ENCODE peak calls at places on chromosomes 13 and 19, in four cellular contexts. S is H1, G is A549, F is sigmoid colon. U is an unnamed sample.

GRCh38 chr19:45352471-45352870 is 11.9 kb downstream of the KLC3 start:
- DNase-seq in S (no peak), G (no peak), F (no peak), U (no peak)

GRCh38 chr13:113904411-113904810 is 40.5 kb upstream of the GAS6 start:
- DNase-seq in S (no peak), G (peak; percentile 6), F (no peak), U (peak; percentile 42)

GRCh38 chr13:42525035-42525504 is 48.9 kb upstream of the TNFSF11 start:
- DNase-seq in S (no peak), G (no peak), F (no peak), U (no peak)

GRCh38 chr19:55654323-55654832 is 457 bp upstream of the U2AF2 start:
- DNase-seq in S (peak; percentile 98), G (peak; percentile 90), F (peak; percentile 100), U (peak; percentile 99)

GRCh38 chr13:71644579-71644978 is 222.4 kb downstream of the DACH1 start:
- DNase-seq in S (no peak), G (no peak), F (no peak), U (no peak)

GRCh38 chr13:109743706-109744453 is 42.5 kb downstream of the IRS2 start:
- DNase-seq in S (peak; percentile 25), G (peak; percentile 6), F (no peak), U (peak; percentile 56)

GRCh38 chr19:58361900-58362271 is 665 bp downstream of the ZNF497 start:
- DNase-seq in S (no peak), G (peak; percentile 87), F (no peak), U (peak; percentile 57)

GRCh38 chr19:39840492-39840891 is 5.7 kb downstream of the FBL start:
- DNase-seq in S (no peak), G (no peak), F (no peak), U (no peak)

GRCh38 chr19:45774765-45775164 is 5.7 kb upstream of the SIX5 start:
- DNase-seq in S (peak; percentile 87), G (peak; percentile 71), F (no peak), U (peak; percentile 59)

DNA sequence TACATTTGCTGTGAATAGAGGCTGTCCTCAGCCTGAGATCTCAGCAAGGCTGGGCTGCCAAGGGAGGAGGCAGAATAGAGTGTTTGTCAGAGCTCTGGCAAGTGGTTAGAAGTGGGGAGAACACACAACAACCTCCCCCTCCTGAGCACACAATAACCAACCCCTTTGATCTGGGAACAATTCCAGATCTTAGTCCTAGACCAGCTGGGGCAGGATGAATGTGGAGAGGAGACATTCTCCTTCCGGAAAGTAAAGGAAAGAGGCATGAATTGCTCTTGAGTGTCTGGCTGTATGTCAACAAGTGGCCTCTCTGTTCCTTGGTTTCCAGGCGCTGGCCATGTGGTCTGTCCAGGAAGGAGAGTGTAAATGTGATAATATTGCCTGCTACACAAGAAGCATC is 114.9 kb upstream of the TMTC4 start:
- DNase-seq in S (no peak), G (no peak), F (no peak), U (no peak)
- TF ChIP-seq EP300 in S (no peak), G (no peak), F (no peak), U (no peak)

GRCh38 chr13:19962894-19963293 is 4.4 kb downstream of the ZMYM2 start:
- DNase-seq in S (no peak), G (no peak), F (no peak), U (no peak)

GRCh38 chr13:19961924-19962323 is 3.4 kb downstream of the ZMYM2 start:
- DNase-seq in S (no peak), G (no peak), F (no peak), U (no peak)

DNA sequence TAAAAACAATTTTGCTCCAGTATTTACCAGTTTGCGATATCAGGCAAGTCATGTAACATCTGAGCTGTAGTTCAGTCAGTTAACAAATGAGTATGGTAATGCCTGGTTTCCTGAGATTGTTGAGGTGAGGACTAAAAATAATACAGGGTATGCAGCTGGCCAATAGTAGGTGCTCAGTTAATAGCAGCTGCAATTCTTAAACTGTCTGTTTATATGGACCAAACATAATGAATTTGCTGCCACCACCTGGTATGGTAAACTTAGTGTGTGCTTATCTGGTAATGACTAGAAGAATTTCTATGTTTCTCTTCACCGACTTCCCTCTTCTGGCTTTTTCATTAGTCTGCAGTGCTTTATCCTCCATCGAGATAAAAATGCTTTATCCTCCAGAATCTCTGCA is 9.1 kb downstream of the ZMYM2 start:
- DNase-seq in S (no peak), G (no peak), F (no peak), U (no peak)
- TF ChIP-seq CTCF in S (no peak), G (no peak), F (no peak), U (no peak)

GRCh38 chr19:14733574-14733973 is 43.7 kb downstream of the ZNF333 start:
- DNase-seq in S (no peak), G (no peak), F (no peak), U (no peak)

GRCh38 chr19:14731200-14731599 is 41.4 kb downstream of the ZNF333 start:
- DNase-seq in S (no peak), G (peak; percentile 14), F (no peak), U (no peak)

GRCh38 chr19:14728595-14728994 is 38.7 kb downstream of the ZNF333 start:
- DNase-seq in S (no peak), G (no peak), F (no peak), U (no peak)

GRCh38 chr19:14735915-14736314 is 42.4 kb downstream of the ADGRE2 start:
- DNase-seq in S (no peak), G (no peak), F (no peak), U (no peak)

DNA sequence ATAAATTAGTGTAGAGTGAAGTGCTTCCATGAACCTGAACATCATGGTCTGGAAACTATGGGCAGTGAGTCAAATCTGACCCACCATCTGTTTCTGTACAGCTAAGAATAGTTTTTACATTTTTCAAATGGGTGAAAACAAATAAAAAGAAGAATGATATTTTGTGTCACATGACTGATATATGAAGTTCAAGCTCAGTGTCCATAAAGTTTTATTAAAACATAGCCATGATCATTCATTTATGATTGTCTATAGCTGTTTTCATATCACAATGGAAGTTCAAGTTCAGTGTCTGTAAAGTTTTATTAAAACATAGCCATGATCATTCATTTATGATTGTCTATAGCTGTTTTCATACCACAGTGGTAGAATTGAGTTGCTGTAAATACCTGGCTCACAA is 42.7 kb downstream of the ZNF333 start:
- DNase-seq in S (no peak), G (no peak), F (no peak), U (no peak)
- TF ChIP-seq POLR2A in S (no peak), G (no peak), F (no peak), U (no peak)

GRCh38 chr13:50539791-50540530 is 303.5 kb downstream of the DLEU7 start:
- DNase-seq in S (no peak), G (no peak), F (no peak), U (no peak)
- TF ChIP-seq EP300 in S (no peak), G (no peak), F (no peak), U (no peak)

GRCh38 chr19:3708207-3708931 is at the start of gene TJP3:
- DNase-seq in S (no peak), G (no peak), F (no peak), U (peak; percentile 87)

GRCh38 chr19:3716147-3716668 is 8.0 kb downstream of the TJP3 start:
- DNase-seq in S (no peak), G (no peak), F (no peak), U (no peak)

GRCh38 chr19:3712663-3713531 is 4.7 kb downstream of the TJP3 start:
- DNase-seq in S (no peak), G (no peak), F (no peak), U (peak; percentile 78)

GRCh38 chr19:3707868-3708206 is 347 bp upstream of the TJP3 start:
- DNase-seq in S (no peak), G (no peak), F (no peak), U (no peak)

DNA sequence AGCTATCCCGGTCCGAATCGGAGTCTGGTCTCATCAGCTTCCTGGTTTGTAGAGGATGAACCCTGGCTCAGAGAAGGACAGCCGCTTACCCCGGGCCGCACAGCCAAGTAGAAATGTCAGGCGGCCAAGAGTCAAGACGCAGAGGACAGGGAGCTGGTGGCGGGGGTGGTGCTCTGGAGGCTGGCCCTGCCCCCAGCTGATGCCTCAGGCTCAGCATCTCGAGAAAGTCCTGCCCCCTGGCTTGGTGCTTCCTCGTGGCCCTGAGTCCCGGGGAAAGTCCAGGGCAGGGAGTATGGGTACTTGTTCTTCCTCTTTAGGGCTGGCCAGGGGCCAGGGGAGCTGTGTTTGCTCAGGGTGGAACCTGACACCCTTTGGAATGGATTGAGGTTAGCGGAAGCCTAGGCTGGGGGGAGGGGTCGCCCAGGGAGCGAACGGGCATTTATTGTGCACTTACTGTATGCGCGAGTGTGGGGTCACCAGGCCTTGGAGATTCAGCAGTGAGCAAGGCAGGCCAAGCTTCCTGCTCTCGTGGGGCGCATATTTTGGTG is 2.2 kb downstream of the TJP3 start:
- DNase-seq in S (no peak), G (peak; percentile 82), F (peak; percentile 91), U (peak; percentile 97)
- TF ChIP-seq CTCF in S (no peak), G (no peak), F (no peak), U (no peak)

GRCh38 chr19:4976412-4977298 is 7.7 kb downstream of the KDM4B start:
- DNase-seq in S (no peak), G (peak; percentile 62), F (peak; percentile 98), U (peak; percentile 66)
- TF ChIP-seq POLR2A in S (no peak), G (no peak), F (no peak), U (peak; percentile 29)

DNA sequence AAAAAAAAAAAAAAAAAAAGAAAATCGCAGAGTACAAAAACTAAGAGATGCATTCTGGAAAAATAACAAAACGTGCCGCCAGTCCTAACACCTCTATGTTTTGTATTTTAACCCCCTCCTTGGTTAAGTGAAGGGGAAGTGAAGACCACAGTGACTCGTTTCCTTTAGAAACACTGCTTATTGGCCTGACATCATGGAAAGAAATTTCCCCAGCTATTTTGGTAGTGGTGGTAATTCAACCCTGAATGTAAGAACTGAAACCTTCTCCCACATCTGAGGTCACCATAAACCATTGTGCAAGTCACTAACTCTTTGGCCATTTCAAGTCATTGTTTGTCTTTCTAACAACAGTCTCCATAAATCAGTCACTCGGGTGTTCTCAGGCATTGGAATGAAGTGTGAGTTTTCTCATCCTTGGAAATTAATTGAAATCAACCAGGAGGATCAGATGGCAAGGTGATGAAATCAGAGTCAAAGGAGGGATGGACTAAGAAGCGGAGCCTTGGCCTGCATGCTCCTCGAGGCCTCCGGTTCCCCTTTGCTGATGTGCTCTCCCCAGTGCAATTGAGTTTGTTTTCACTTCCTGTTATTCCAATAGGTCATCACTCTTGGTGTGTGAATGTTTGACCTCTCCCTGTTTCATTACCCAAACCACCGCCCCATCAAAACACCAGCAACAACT is 443.9 kb downstream of the FGF9 start:
- DNase-seq in S (no peak), G (no peak), F (no peak), U (no peak)
- TF ChIP-seq EP300 in S (no peak), G (no peak), F (no peak), U (no peak)

DNA sequence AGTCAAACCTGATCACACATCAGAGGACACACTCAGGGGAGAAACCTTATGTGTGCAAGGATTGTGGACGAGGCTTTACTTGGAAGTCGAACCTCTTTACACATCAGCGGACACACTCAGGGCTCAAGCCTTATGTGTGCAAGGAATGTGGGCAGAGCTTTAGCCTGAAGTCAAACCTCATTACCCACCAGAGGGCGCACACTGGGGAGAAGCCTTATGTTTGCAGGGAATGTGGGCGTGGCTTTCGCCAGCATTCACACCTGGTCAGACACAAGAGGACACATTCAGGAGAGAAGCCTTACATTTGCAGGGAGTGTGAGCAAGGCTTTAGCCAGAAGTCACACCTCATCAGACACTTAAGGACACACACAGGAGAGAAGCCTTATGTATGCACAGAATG is 8.2 kb upstream of the ZNF527 start:
- DNase-seq in S (peak; percentile 66), G (no peak), F (no peak), U (no peak)
- TF ChIP-seq CTCF in S (peak; percentile 60), G (no peak), F (no peak), U (no peak)